ENCODE peak calls at places on chromosomes 3 and 15, in ten cellular contexts. R, L, S, Q, C, A, K, X, Z and W are unnamed samples. For H3K36me3, the result is how much of the 10 kb centered on the place peaks cover.

GRCh38 chr15:56982987-56983386 is 64.5 kb downstream of the TCF12 start:
- DNase-seq in K (no peak), R (no peak), L (no peak), Z (no peak), Q (no peak), S (no peak), C (no peak), X (no peak), A (no peak), W (no peak)

GRCh38 chr3:195558602-195559001 is 15.5 kb upstream of the PPP1R2 start:
- DNase-seq in L (no peak), A (no peak), K (peak), S (peak), Z (no peak), Q (peak), C (peak), X (peak), R (peak), W (no peak)

GRCh38 chr3:173584093-173584833 is 186.7 kb downstream of the NLGN1 start:
- DNase-seq in L (no peak), A (no peak), K (peak), Q (peak), R (peak), C (peak), Z (no peak), X (no peak), S (no peak), W (no peak)

GRCh38 chr15:79091204-79091867 is 756 bp upstream of the RASGRF1 start:
- DNase-seq in X (no peak), K (no peak), S (peak), Z (peak), Q (peak), L (no peak), C (no peak), A (no peak), R (peak), W (no peak)

GRCh38 chr3:107441617-107442016 is 64.4 kb downstream of the CCDC54 start:
- DNase-seq in S (no peak), L (no peak), C (no peak), R (peak), A (no peak), K (no peak), X (no peak), Q (peak), Z (no peak), W (no peak)

GRCh38 chr3:50165388-50166308 is 10.5 kb downstream of the SEMA3F start:
- DNase-seq in Z (peak), S (no peak), K (no peak), A (no peak), X (no peak), L (peak), R (peak), Q (peak), C (no peak), W (no peak)

GRCh38 chr15:80695911-80696651 is 971 bp downstream of the ABHD17C start:
- DNase-seq in S (peak), Q (peak), C (no peak), L (no peak), Z (peak), R (peak), A (peak), X (peak), K (peak), W (peak)

GRCh38 chr15:85785887-85786777 is 8.6 kb downstream of the KLHL25 start:
- DNase-seq in Q (peak), X (no peak), Z (no peak), S (no peak), K (no peak), R (peak), A (no peak), C (peak), L (no peak), W (no peak)

GRCh38 chr3:120552184-120553020 is 43.7 kb upstream of the NDUFB4 start:
- DNase-seq in S (no peak), Q (no peak), C (no peak), L (no peak), Z (no peak), K (no peak), A (no peak), X (no peak), R (no peak), W (no peak)

GRCh38 chr3:59374812-59375211 is 325.0 kb upstream of the CFAP20DC start:
- DNase-seq in Z (no peak), A (no peak), R (no peak), X (peak), C (no peak), K (peak), Q (no peak), S (no peak), L (no peak), W (no peak)

GRCh38 chr3:154759966-154760365 is 320.2 kb upstream of the MME start:
- DNase-seq in X (no peak), C (no peak), Q (no peak), K (no peak), S (no peak), Z (no peak), L (no peak), A (no peak), R (no peak), W (no peak)

DNA sequence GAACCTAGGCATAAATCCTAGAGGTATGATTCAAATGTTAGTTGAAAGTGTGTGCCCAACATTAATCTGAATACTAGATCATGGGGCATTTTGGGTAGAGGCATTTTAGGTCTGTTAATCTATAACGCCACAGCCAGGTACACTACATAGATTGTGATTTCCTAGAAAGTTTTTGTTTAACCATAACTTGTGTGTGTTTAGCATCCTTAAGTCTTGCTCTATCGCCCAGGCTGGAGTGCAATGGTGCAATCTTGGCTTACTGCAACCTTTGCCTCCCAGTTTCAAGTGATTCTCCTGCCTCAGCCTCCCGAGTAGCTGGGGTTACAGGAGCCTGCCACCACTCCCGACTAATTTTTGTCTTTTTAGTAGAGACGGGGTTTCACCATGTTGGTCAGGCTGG is 59.1 kb downstream of the TRIM71 start:
- DNase-seq in S (no peak), A (no peak), Z (no peak), Q (no peak), K (no peak), X (no peak), C (no peak), R (no peak), L (no peak), W (no peak)
- H3K36me3 ChIP-seq in S (under half), A (under half), Z (under half), Q (under half), K (under half), X (under half), C (under half), R (under half), L (under half), W (under half)

DNA sequence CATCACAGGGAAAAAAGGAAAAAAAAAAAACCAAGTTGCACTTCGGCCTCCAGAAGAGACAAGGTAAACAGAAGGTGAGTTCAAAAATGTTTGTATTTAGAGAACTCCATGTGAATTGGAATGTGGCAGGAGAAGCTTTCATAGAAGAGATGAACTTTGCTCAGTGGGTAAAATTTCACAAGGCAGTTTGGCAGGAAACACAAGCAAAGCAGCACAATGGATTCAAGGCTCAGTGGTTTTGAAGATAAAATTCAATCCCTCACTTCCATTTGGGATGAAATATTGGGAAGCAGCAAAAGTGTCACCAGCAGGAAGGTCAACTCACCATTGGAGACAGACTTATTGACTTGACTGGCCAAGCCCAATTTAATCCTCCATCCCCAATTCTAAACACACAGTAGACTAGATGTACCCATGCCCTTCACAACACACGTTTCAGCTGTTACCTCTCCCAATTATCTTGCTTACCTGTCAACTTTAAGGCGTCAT is 256.7 kb upstream of the ICE2 start:
- DNase-seq in R (no peak), L (no peak), Q (no peak), C (no peak), K (no peak), A (no peak), S (no peak), X (no peak), Z (no peak), W (no peak)
- H3K36me3 ChIP-seq in R (under half), L (under half), Q (under half), C (under half), K (under half), A (under half), S (under half), X (under half), Z (under half), W (under half)

GRCh38 chr3:30672287-30672735 is 65.9 kb downstream of the TGFBR2 start:
- DNase-seq in Z (no peak), C (no peak), A (no peak), Q (no peak), K (no peak), L (no peak), R (no peak), X (no peak), S (no peak), W (no peak)

GRCh38 chr3:30670292-30670691 is 63.9 kb downstream of the TGFBR2 start:
- DNase-seq in R (no peak), S (no peak), L (no peak), K (no peak), A (no peak), Z (no peak), C (no peak), X (no peak), Q (no peak), W (no peak)

GRCh38 chr3:30673425-30674341 is 67.3 kb downstream of the TGFBR2 start:
- DNase-seq in R (no peak), K (no peak), Z (no peak), L (no peak), X (peak), C (no peak), Q (no peak), A (no peak), S (no peak), W (no peak)

GRCh38 chr3:30672959-30673358 is 66.6 kb downstream of the TGFBR2 start:
- DNase-seq in L (no peak), X (no peak), S (no peak), C (no peak), Z (no peak), Q (no peak), A (no peak), R (peak), K (no peak), W (no peak)

GRCh38 chr3:30671527-30672286 is 65.3 kb downstream of the TGFBR2 start:
- DNase-seq in Q (no peak), S (no peak), A (no peak), R (no peak), X (no peak), L (no peak), C (no peak), K (no peak), Z (no peak), W (no peak)
- H3K36me3 ChIP-seq in Q (half or more), S (under half), A (under half), R (under half), X (half or more), L (under half), C (half or more), K (under half), Z (half or more), W (half or more)

GRCh38 chr3:9806688-9807589 is 3.1 kb upstream of the TTLL3 start:
- DNase-seq in L (no peak), R (no peak), Q (no peak), C (no peak), A (peak), S (no peak), Z (no peak), K (no peak), X (no peak), W (no peak)
- H3K36me3 ChIP-seq in L (under half), R (under half), Q (under half), C (under half), A (under half), S (under half), Z (under half), K (under half), X (under half), W (half or more)

GRCh38 chr15:74548236-74548635 is 7.2 kb downstream of the ARID3B start:
- DNase-seq in X (no peak), K (no peak), Q (no peak), Z (no peak), A (no peak), C (no peak), R (no peak), L (no peak), S (no peak), W (no peak)
- H3K36me3 ChIP-seq in X (under half), K (under half), Q (under half), Z (under half), A (under half), C (under half), R (under half), L (under half), S (under half), W (under half)

GRCh38 chr3:171229173-171229572 is 202.7 kb upstream of the SLC2A2 start:
- DNase-seq in Q (no peak), L (no peak), S (no peak), K (no peak), C (no peak), A (no peak), X (no peak), R (no peak), Z (no peak), W (no peak)
- H3K36me3 ChIP-seq in Q (under half), L (under half), S (under half), K (under half), C (under half), A (under half), X (under half), R (under half), Z (under half), W (under half)